ENCODE peak calls at places on chromosomes 4 and X, in seven cellular contexts. K is GM12878, D is K562, W is SK-N-SH, X is H1, Y is HCT116, F is HepG2. V is an unnamed sample.

GRCh38 chr4:106048250-106048931 is 153.1 kb downstream of the NPNT start:
- DNase-seq in W (no peak), K (no peak), Y (no peak), X (no peak), F (no peak), D (no peak), V (no peak)

GRCh38 chrX:115364625-115365024 is 75.1 kb downstream of the LUZP4 start:
- DNase-seq in D (no peak), K (no peak), Y (no peak), W (no peak), F (peak), X (no peak), V (no peak)

GRCh38 chr4:48944252-48944651 is 37.7 kb upstream of the OCIAD2 start:
- DNase-seq in F (no peak), K (no peak), Y (peak), X (no peak), D (no peak), W (no peak), V (no peak)

GRCh38 chr4:107036602-107037151 is 564 bp upstream of the DKK2 start:
- DNase-seq in D (no peak), Y (no peak), W (peak), K (no peak), F (no peak), X (no peak), V (no peak)

GRCh38 chr4:94939791-94940530 is 182.2 kb downstream of the BMPR1B start:
- DNase-seq in Y (no peak), D (no peak), W (no peak), X (no peak), K (no peak), F (no peak), V (no peak)

GRCh38 chr4:151940290-151940689 is 179.5 kb upstream of the GATB start:
- DNase-seq in W (no peak), K (no peak), X (no peak), F (no peak), D (no peak), Y (no peak), V (no peak)

GRCh38 chrX:10190367-10190766 is 33.6 kb downstream of the CLCN4 start:
- DNase-seq in D (peak), X (no peak), F (peak), W (peak), Y (peak), K (no peak), V (no peak)

GRCh38 chr4:107283587-107284559 is 247.8 kb upstream of the DKK2 start:
- DNase-seq in D (no peak), K (no peak), X (no peak), F (no peak), Y (no peak), W (peak), V (no peak)

GRCh38 chrX:155767101-155767878 is 113.9 kb upstream of the VAMP7 start:
- DNase-seq in F (no peak), D (peak), W (peak), Y (peak), X (peak), K (peak), V (peak)

GRCh38 chrX:20514358-20514757 is 247.6 kb upstream of the RPS6KA3 start:
- DNase-seq in Y (peak), K (no peak), X (no peak), D (peak), F (peak), W (no peak), V (peak)

GRCh38 chrX:72030431-72030830 is 101.3 kb downstream of the RTL5 start:
- DNase-seq in X (no peak), D (no peak), F (peak), W (no peak), Y (no peak), K (no peak), V (no peak)

GRCh38 chrX:50579955-50580354 is 109.3 kb upstream of the DGKK start:
- DNase-seq in Y (peak), X (no peak), K (peak), F (peak), D (peak), W (peak), V (peak)

GRCh38 chrX:54423161-54423888 is 16.9 kb upstream of the TSR2 start:
- DNase-seq in X (peak), D (peak), F (peak), W (no peak), Y (no peak), K (no peak), V (no peak)

GRCh38 chr4:166318810-166319525 is 445.9 kb downstream of the TLL1 start:
- DNase-seq in F (no peak), X (no peak), D (no peak), K (no peak), W (no peak), Y (no peak), V (no peak)

GRCh38 chrX:46263494-46263893 is 281.7 kb downstream of the ZNF674 start:
- DNase-seq in W (no peak), D (no peak), X (no peak), K (no peak), Y (peak), F (no peak), V (no peak)

GRCh38 chr4:3077796-3078195 is 3.3 kb downstream of the HTT start:
- DNase-seq in Y (no peak), W (no peak), K (peak), X (no peak), F (no peak), D (no peak), V (no peak)

GRCh38 chr4:1795304-1796195 is 2.5 kb downstream of the FGFR3 start:
- DNase-seq in W (no peak), D (peak), F (peak), Y (no peak), K (no peak), X (no peak), V (peak)

GRCh38 chrX:9682861-9683260 is 82.8 kb downstream of the GPR143 start:
- DNase-seq in K (no peak), X (no peak), Y (no peak), D (no peak), F (no peak), W (no peak), V (no peak)

GRCh38 chr4:24657768-24658617 is 73.6 kb upstream of the DHX15 start:
- DNase-seq in F (peak), X (no peak), Y (peak), K (peak), W (no peak), D (no peak), V (peak)

GRCh38 chr4:74054483-74055032 is 16.1 kb upstream of the CXCL3 start:
- DNase-seq in F (no peak), Y (no peak), D (peak), K (no peak), W (no peak), X (no peak), V (no peak)

GRCh38 chr4:141684785-141685184 is 48.4 kb downstream of the IL15 start:
- DNase-seq in K (no peak), D (no peak), X (no peak), Y (no peak), F (no peak), W (no peak), V (no peak)

GRCh38 chr4:146972036-146972435 is 26.4 kb upstream of the TTC29 start:
- DNase-seq in K (no peak), W (no peak), X (no peak), D (no peak), F (no peak), Y (no peak), V (no peak)

GRCh38 chrX:129493643-129494042 is 29.6 kb downstream of the SMARCA1 start:
- DNase-seq in W (no peak), D (no peak), X (no peak), F (no peak), K (no peak), Y (no peak), V (no peak)

GRCh38 chrX:139738581-139738980 is 30.6 kb upstream of the MCF2 start:
- DNase-seq in Y (no peak), X (no peak), W (no peak), K (no peak), D (no peak), F (no peak), V (no peak)
- TF ChIP-seq JUND in Y (no peak), X (no peak), W (no peak), K (no peak), D (no peak), F (no peak), V (no peak)

DNA sequence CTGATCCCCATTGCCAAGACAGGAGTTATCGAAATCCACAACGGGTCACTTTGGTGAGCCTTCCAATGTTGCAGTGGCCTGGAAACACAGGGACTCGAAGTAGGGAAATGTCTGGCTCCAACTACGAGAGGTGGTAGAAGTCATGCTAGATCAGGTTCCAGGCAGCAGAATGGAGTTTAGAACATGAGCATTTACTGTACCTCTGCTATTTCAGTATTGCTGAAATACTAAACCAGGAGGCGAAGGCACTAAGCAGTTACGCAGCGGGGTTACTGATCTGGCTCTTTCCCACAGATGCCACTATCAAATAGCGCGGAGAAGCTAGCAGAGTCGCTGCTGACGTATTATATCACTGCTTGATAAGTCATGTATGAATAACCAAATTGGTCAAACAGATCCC is 56.3 kb downstream of the PTCHD1 start:
- DNase-seq in D (no peak), Y (no peak), F (no peak), W (no peak), X (no peak), K (no peak), V (no peak)
- TF ChIP-seq JUND in D (no peak), Y (no peak), F (no peak), W (no peak), X (no peak), K (no peak), V (no peak)

GRCh38 chr4:130044788-130045531 is 949.0 kb downstream of the C4orf33 start:
- DNase-seq in Y (no peak), F (no peak), D (no peak), K (no peak), X (no peak), W (no peak), V (no peak)

GRCh38 chr4:130043796-130044195 is 947.8 kb downstream of the C4orf33 start:
- DNase-seq in F (no peak), W (no peak), K (no peak), D (no peak), X (no peak), Y (no peak), V (no peak)
- TF ChIP-seq JUND in F (no peak), W (no peak), K (no peak), D (no peak), X (no peak), Y (no peak), V (no peak)

DNA sequence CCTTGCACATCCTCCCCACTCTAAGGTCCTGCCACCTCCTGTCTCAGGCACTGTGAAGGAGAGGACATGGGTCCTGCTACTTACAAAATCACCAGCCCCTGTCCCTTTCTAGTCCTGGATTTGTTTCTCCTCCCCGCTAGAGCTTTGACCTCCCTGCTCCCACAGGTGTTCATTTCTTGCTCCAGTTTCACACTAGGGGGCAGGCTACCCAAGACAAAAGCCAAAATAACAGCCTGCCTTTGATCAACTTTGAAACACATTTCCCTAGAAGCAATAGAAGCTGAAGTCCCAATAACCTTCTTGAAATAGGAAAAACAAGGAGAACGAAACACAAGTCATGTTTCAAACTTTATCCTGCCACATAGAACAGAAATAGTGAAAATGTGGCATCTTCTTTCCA is 164.4 kb downstream of the QDPR start:
- DNase-seq in W (peak), F (peak), X (peak), D (peak), K (no peak), Y (peak), V (peak)
- TF ChIP-seq JUND in W (no peak), F (no peak), X (no peak), D (no peak), K (no peak), Y (no peak), V (no peak)

GRCh38 chr4:158826882-158827281 is 58.1 kb downstream of the FNIP2 start:
- DNase-seq in X (no peak), D (no peak), Y (no peak), F (peak), W (no peak), K (no peak), V (peak)
- TF ChIP-seq JUND in X (no peak), D (no peak), Y (no peak), F (no peak), W (no peak), K (no peak), V (no peak)

GRCh38 chrX:45232139-45232538 is 31.5 kb upstream of the DIPK2B start:
- DNase-seq in Y (no peak), X (no peak), K (no peak), D (no peak), F (no peak), W (no peak), V (no peak)
- TF ChIP-seq JUND in Y (no peak), X (no peak), K (no peak), D (no peak), F (no peak), W (no peak), V (no peak)

GRCh38 chr4:158812133-158812532 is 43.3 kb downstream of the FNIP2 start:
- DNase-seq in W (no peak), X (no peak), Y (no peak), K (no peak), D (no peak), F (no peak), V (no peak)
- TF ChIP-seq JUND in W (no peak), X (no peak), Y (no peak), K (no peak), D (no peak), F (no peak), V (no peak)

GRCh38 chr4:176584031-176584430 is 208.7 kb downstream of the VEGFC start:
- DNase-seq in Y (no peak), F (no peak), D (no peak), X (no peak), K (no peak), W (no peak), V (no peak)
- TF ChIP-seq JUND in Y (no peak), F (no peak), D (no peak), X (no peak), K (no peak), W (no peak), V (no peak)

GRCh38 chrX:151085207-151085606 is 91.2 kb upstream of the GPR50 start:
- DNase-seq in W (no peak), Y (no peak), K (no peak), D (no peak), F (no peak), X (no peak), V (peak)

GRCh38 chrX:151082077-151082948 is 94.1 kb upstream of the GPR50 start:
- DNase-seq in Y (peak), F (peak), X (peak), W (peak), K (no peak), D (peak), V (peak)

GRCh38 chrX:151084454-151084853 is 91.9 kb upstream of the GPR50 start:
- DNase-seq in K (no peak), Y (no peak), F (no peak), D (no peak), X (no peak), W (no peak), V (no peak)

GRCh38 chrX:151088221-151088620 is 88.2 kb upstream of the GPR50 start:
- DNase-seq in Y (no peak), K (no peak), W (no peak), D (no peak), F (no peak), X (no peak), V (no peak)
- TF ChIP-seq JUND in Y (no peak), K (no peak), W (no peak), D (no peak), F (no peak), X (no peak), V (no peak)

V was measured in T47D.